ENCODE peak calls at places on chromosomes 7 and 10, in eight cellular contexts. S is ovary, G is adrenal gland, N is stomach, C is psoas muscle, D is suprapubic skin, Z is Panc1, E is gastrocnemius medialis. Q is an unnamed sample. For H3K4me1, the result is how much of the 10 kb centered on the place peaks cover.

GRCh38 chr7:33903770-33904679 is 1.3 kb upstream of the BMPER start:
- DNase-seq in E (peak), C (peak), N (no peak), G (peak), S (peak), D (no peak), Z (no peak), Q (no peak)

GRCh38 chr7:120475994-120476393 is 203.0 kb downstream of the KCND2 start:
- DNase-seq in S (no peak), N (no peak), E (no peak), D (no peak), G (no peak), Z (no peak), C (no peak), Q (no peak)

GRCh38 chr10:49633327-49634045 is 19.6 kb downstream of the CHAT start:
- DNase-seq in Z (no peak), N (no peak), D (peak), G (no peak), E (no peak), S (no peak), C (no peak), Q (no peak)

GRCh38 chr10:107554351-107554750 is 389.8 kb upstream of the SORCS1 start:
- DNase-seq in E (no peak), Z (no peak), N (no peak), G (no peak), C (no peak), S (no peak), D (no peak), Q (no peak)

GRCh38 chr7:39186131-39186530 is 208.4 kb downstream of the POU6F2 start:
- DNase-seq in S (no peak), D (no peak), E (no peak), G (no peak), N (no peak), C (no peak), Z (no peak), Q (no peak)

GRCh38 chr7:17680943-17681351 is 259.3 kb downstream of the SNX13 start:
- DNase-seq in N (no peak), Z (peak), D (no peak), C (no peak), G (no peak), E (no peak), S (no peak), Q (no peak)

GRCh38 chr7:93751421-93751820 is 139.1 kb downstream of the TFPI2 start:
- DNase-seq in G (no peak), N (no peak), C (no peak), E (no peak), Z (no peak), D (no peak), S (no peak), Q (no peak)

GRCh38 chr10:27345455-27345909 is 104.9 kb upstream of the ACBD5 start:
- DNase-seq in D (no peak), E (no peak), Z (no peak), C (no peak), N (no peak), S (no peak), G (no peak), Q (no peak)

GRCh38 chr7:45120-46090 is 147.0 kb upstream of the FAM20C start:
- DNase-seq in G (no peak), S (peak), N (no peak), E (no peak), Z (no peak), C (peak), D (peak), Q (no peak)

GRCh38 chr7:84176716-84177115 is 17.9 kb downstream of the SEMA3A start:
- DNase-seq in N (no peak), D (no peak), E (no peak), G (no peak), C (no peak), Z (no peak), S (no peak), Q (no peak)

GRCh38 chr7:55964261-55964801 is at the start of gene NIPSNAP2:
- DNase-seq in G (peak), S (peak), Z (no peak), N (peak), C (peak), E (peak), D (peak), Q (peak)

GRCh38 chr7:150531704-150532103 is 17.0 kb downstream of the GIMAP7 start:
- DNase-seq in S (no peak), D (no peak), C (no peak), Z (no peak), N (no peak), E (no peak), G (no peak), Q (no peak)

GRCh38 chr7:36994456-36995112 is 270.3 kb upstream of the AOAH start:
- DNase-seq in D (no peak), G (no peak), E (no peak), Z (no peak), S (no peak), N (peak), C (no peak), Q (no peak)

GRCh38 chr7:71133232-71133622 is 1.3 kb downstream of the GALNT17 start:
- DNase-seq in N (no peak), C (no peak), Z (no peak), E (no peak), G (no peak), D (no peak), S (no peak), Q (no peak)

GRCh38 chr10:26468291-26468690 is 30.1 kb downstream of the APBB1IP start:
- DNase-seq in E (no peak), S (no peak), D (no peak), Z (no peak), G (no peak), N (no peak), C (no peak), Q (no peak)

GRCh38 chr7:49333180-49333881 is 409.0 kb downstream of the CDC14C start:
- DNase-seq in S (no peak), D (no peak), N (no peak), C (no peak), G (no peak), E (no peak), Z (no peak), Q (no peak)

GRCh38 chr10:7205656-7206055 is 205.2 kb downstream of the SFMBT2 start:
- DNase-seq in N (no peak), E (no peak), S (no peak), G (no peak), Z (no peak), C (no peak), D (no peak), Q (no peak)

GRCh38 chr10:70691601-70692000 is 19.3 kb downstream of the ADAMTS14 start:
- DNase-seq in E (no peak), C (no peak), N (no peak), G (no peak), Z (no peak), D (no peak), S (no peak), Q (no peak)

GRCh38 chr10:73060738-73061635 is 35.7 kb downstream of the P4HA1 start:
- DNase-seq in D (no peak), C (no peak), G (no peak), Z (no peak), E (no peak), S (no peak), N (no peak), Q (no peak)

GRCh38 chr10:114917459-114917858 is 20.5 kb upstream of the TRUB1 start:
- DNase-seq in G (no peak), N (no peak), D (no peak), E (no peak), Z (no peak), S (no peak), C (no peak), Q (no peak)
- H3K27ac ChIP-seq in G (no peak), N (no peak), D (no peak), E (no peak), Z (no peak), S (no peak), C (no peak), Q (no peak)

DNA sequence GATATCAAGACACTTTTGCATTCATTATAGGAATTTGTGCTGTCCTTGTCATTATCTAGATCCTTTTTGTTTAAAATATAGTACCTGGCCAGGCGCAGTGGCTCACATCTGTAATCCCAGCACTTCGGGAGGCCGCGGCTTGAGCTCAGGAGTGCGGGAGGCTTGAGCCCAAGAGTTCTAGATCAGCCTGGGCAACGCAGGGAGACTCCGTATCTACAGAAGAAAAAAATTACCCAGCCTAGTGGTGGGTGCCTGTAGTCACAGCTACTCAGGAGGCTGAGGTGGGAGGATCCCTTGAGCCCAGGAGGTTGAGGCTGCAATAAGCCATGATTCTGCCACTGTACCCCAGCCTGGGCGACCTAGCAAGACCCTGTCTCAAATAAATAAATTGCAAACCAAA is 621 bp upstream of the MORN4 start:
- DNase-seq in D (no peak), Z (no peak), N (no peak), S (no peak), G (peak), C (no peak), E (no peak), Q (no peak)
- TF ChIP-seq CTCF in D (no peak), Z (no peak), N (peak), S (peak), G (peak), C (peak), E (no peak), Q (no peak)

GRCh38 chr7:47513741-47514241 is 68.1 kb downstream of the TNS3 start:
- DNase-seq in S (peak), G (peak), N (no peak), D (no peak), E (no peak), C (no peak), Z (no peak), Q (no peak)
- H3K4me1 ChIP-seq in S (under half), G (half or more), N (half or more), D (under half), E (under half), C (under half), Z (half or more), Q (under half)

DNA sequence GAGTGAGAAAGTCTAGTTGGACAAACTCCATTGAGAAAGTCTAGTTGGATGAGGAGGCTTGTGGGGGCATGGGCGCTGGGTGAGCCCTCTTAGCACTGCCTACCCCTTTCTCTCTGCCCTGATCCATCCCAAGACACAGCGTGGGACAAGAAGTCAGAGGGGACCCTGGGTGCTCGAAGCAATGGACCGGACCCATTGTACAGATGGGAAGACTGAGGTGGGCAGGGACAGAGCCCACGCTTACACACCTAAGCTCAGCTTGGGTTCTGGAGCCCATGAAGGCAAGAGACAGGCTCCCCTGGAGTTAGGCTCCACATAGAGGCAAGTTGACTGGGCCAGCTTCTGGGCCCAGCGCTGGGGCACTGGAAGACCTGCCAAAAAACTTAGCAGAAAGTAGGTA is 126.8 kb upstream of the TNRC18 start:
- DNase-seq in C (no peak), N (no peak), D (no peak), G (no peak), S (no peak), E (no peak), Z (no peak), Q (no peak)
- H3K27ac ChIP-seq in C (no peak), N (no peak), D (no peak), G (no peak), S (no peak), E (no peak), Z (no peak), Q (no peak)

Q was measured in lung.